ENCODE peak calls at places on chromosome 17, in four cellular contexts. I is heart right ventricle, Q is HS-27A, C is NCI-H2029. S is an unnamed sample.
A peak's percentile ranks its signal among the peaks of the same experiment; 100 is the strongest.

GRCh38 chr17:47315451-47316266 is 8.1 kb upstream of the EFCAB13 start:
- DNase-seq in I (no peak), Q (peak; percentile 85), C (peak; percentile 34), S (peak; percentile 90)

GRCh38 chr17:55265434-55266021 is 768 bp downstream of the HLF start:
- DNase-seq in I (peak; percentile 34), Q (no peak), C (no peak), S (no peak)

GRCh38 chr17:82429824-82430223 is 11.4 kb upstream of the OGFOD3 start:
- DNase-seq in I (no peak), Q (no peak), C (no peak), S (no peak)

GRCh38 chr17:76840443-76840767 is 27.8 kb upstream of the MGAT5B start:
- DNase-seq in I (no peak), Q (no peak), C (no peak), S (no peak)

GRCh38 chr17:29574732-29575510 is 6.4 kb downstream of the TP53I13 start:
- DNase-seq in I (no peak), Q (no peak), C (no peak), S (no peak)

GRCh38 chr17:45302649-45303173 is 14.1 kb downstream of the MAP3K14 start:
- DNase-seq in I (no peak), Q (no peak), C (no peak), S (peak; percentile 92)

GRCh38 chr17:79090503-79091372 is 16.1 kb downstream of the ENGASE start:
- DNase-seq in I (no peak), Q (no peak), C (no peak), S (peak; percentile 2)

GRCh38 chr17:75110307-75110937 is 653 bp downstream of the ARMC7 start:
- DNase-seq in I (no peak), Q (no peak), C (no peak), S (no peak)

GRCh38 chr17:61408151-61409041 is 8.8 kb downstream of the TBX2 start:
- DNase-seq in I (no peak), Q (no peak), C (no peak), S (no peak)

GRCh38 chr17:8719291-8720246 is 25.1 kb downstream of the CCDC42 start:
- DNase-seq in I (no peak), Q (no peak), C (no peak), S (no peak)

GRCh38 chr17:12545877-12546513 is 119.7 kb upstream of the MYOCD start:
- DNase-seq in I (no peak), Q (no peak), C (no peak), S (peak; percentile 54)

GRCh38 chr17:27464431-27464830 is 8.2 kb downstream of the KSR1 start:
- DNase-seq in I (no peak), Q (no peak), C (no peak), S (no peak)

GRCh38 chr17:15464211-15464610 is 3.2 kb downstream of the CDRT4 start:
- DNase-seq in I (no peak), Q (no peak), C (no peak), S (no peak)

GRCh38 chr17:3004150-3004801 is 59.1 kb downstream of the OR1D5 start:
- DNase-seq in I (peak; percentile 99), Q (peak; percentile 92), C (peak; percentile 93), S (peak; percentile 99)

GRCh38 chr17:47400333-47400732 is 76.6 kb downstream of the EFCAB13 start:
- DNase-seq in I (no peak), Q (no peak), C (no peak), S (no peak)

GRCh38 chr17:3913531-3914318 is 2.5 kb downstream of the P2RX1 start:
- DNase-seq in I (peak; percentile 86), Q (no peak), C (no peak), S (peak; percentile 78)

GRCh38 chr17:74466111-74466784 is at the start of gene CD300A:
- DNase-seq in I (peak; percentile 49), Q (no peak), C (no peak), S (no peak)

GRCh38 chr17:68763551-68763950 is 162.4 kb upstream of the FAM20A start:
- DNase-seq in I (no peak), Q (no peak), C (no peak), S (peak; percentile 38)

GRCh38 chr17:40419559-40420331 is 2.0 kb upstream of the TOP2A start:
- DNase-seq in I (no peak), Q (no peak), C (peak; percentile 51), S (no peak)

GRCh38 chr17:80870401-80870800 is 121.2 kb upstream of the CHMP6 start:
- DNase-seq in I (no peak), Q (no peak), C (no peak), S (no peak)

S was measured in fibroblast of the aortic adventitia.